ENCODE peak calls at places on chromosomes 6 and 20, in eight cellular contexts. B is mesendoderm, C is GM23248, X is endothelial cell of umbilical vein, Y is neuronal stem cell, F is mammary epithelial cell, I is H1, P is IMR-90. L is an unnamed sample.

GRCh38 chr6:15763827-15764226 is 101.0 kb upstream of the DTNBP1 start:
- DNase-seq in B (no peak), C (peak; percentile 65), X (peak; percentile 34), Y (no peak), F (no peak), I (no peak), P (peak; percentile 22), L (peak; percentile 60)

GRCh38 chr6:34743625-34744293 is 13.5 kb upstream of the SNRPC start:
- DNase-seq in B (no peak), C (no peak), X (no peak), Y (no peak), F (peak; percentile 57), I (no peak), P (no peak), L (no peak)

GRCh38 chr6:15495375-15495901 is 167.4 kb downstream of the DTNBP1 start:
- DNase-seq in B (no peak), C (peak; percentile 43), X (no peak), Y (no peak), F (no peak), I (no peak), P (no peak), L (peak; percentile 32)

GRCh38 chr20:16801919-16802651 is 53.9 kb downstream of the OTOR start:
- DNase-seq in B (peak; percentile 72), C (peak; percentile 60), X (peak; percentile 61), Y (peak; percentile 66), F (peak; percentile 9), I (peak; percentile 49), P (peak; percentile 53), L (peak; percentile 83)

GRCh38 chr6:166779381-166779780 is 152.3 kb upstream of the RPS6KA2 start:
- DNase-seq in B (no peak), C (no peak), X (no peak), Y (no peak), F (no peak), I (no peak), P (no peak), L (no peak)

GRCh38 chr20:16528078-16528477 is 45.2 kb downstream of the KIF16B start:
- DNase-seq in B (peak; percentile 50), C (peak; percentile 83), X (no peak), Y (no peak), F (peak; percentile 92), I (no peak), P (peak; percentile 96), L (peak; percentile 56)

GRCh38 chr20:57707849-57708693 is 1.7 kb downstream of the PMEPA1 start:
- DNase-seq in B (no peak), C (peak; percentile 51), X (peak; percentile 23), Y (no peak), F (no peak), I (no peak), P (no peak), L (peak; percentile 38)

GRCh38 chr6:96926425-96926824 is 1.9 kb downstream of the KLHL32 start:
- DNase-seq in B (no peak), C (no peak), X (no peak), Y (no peak), F (no peak), I (no peak), P (no peak), L (no peak)

GRCh38 chr20:10179574-10180298 is 38.9 kb upstream of the SNAP25 start:
- DNase-seq in B (peak; percentile 47), C (peak; percentile 6), X (peak; percentile 5), Y (peak; percentile 11), F (no peak), I (no peak), P (peak; percentile 26), L (no peak)

GRCh38 chr6:75437451-75438185 is 56.0 kb downstream of the FILIP1 start:
- DNase-seq in B (peak; percentile 42), C (peak; percentile 88), X (no peak), Y (no peak), F (peak; percentile 62), I (no peak), P (peak; percentile 80), L (peak; percentile 36)

GRCh38 chr20:63819224-63819917 is 11.7 kb downstream of the ZBTB46 start:
- DNase-seq in B (peak; percentile 28), C (peak; percentile 69), X (peak; percentile 26), Y (no peak), F (no peak), I (no peak), P (peak; percentile 45), L (no peak)
- H3K9ac ChIP-seq in B (no peak overlapping the region), C (peak overlapping the region; percentile 63), X (no peak overlapping the region), Y (no peak overlapping the region), F (no peak overlapping the region), I (no peak overlapping the region), P (no peak overlapping the region), L (peak overlapping the region; percentile 32)

GRCh38 chr20:50067461-50067860 is 45.5 kb downstream of the UBE2V1 start:
- DNase-seq in B (no peak), C (no peak), X (no peak), Y (no peak), F (no peak), I (no peak), P (no peak), L (no peak)

GRCh38 chr20:50066161-50066834 is 46.7 kb downstream of the UBE2V1 start:
- DNase-seq in B (no peak), C (no peak), X (no peak), Y (no peak), F (no peak), I (no peak), P (no peak), L (no peak)

GRCh38 chr20:50070361-50070760 is 42.6 kb downstream of the UBE2V1 start:
- DNase-seq in B (peak; percentile 53), C (no peak), X (no peak), Y (no peak), F (no peak), I (no peak), P (no peak), L (no peak)

GRCh38 chr20:50067018-50067417 is 45.9 kb downstream of the UBE2V1 start:
- DNase-seq in B (no peak), C (no peak), X (no peak), Y (no peak), F (no peak), I (no peak), P (no peak), L (no peak)

DNA sequence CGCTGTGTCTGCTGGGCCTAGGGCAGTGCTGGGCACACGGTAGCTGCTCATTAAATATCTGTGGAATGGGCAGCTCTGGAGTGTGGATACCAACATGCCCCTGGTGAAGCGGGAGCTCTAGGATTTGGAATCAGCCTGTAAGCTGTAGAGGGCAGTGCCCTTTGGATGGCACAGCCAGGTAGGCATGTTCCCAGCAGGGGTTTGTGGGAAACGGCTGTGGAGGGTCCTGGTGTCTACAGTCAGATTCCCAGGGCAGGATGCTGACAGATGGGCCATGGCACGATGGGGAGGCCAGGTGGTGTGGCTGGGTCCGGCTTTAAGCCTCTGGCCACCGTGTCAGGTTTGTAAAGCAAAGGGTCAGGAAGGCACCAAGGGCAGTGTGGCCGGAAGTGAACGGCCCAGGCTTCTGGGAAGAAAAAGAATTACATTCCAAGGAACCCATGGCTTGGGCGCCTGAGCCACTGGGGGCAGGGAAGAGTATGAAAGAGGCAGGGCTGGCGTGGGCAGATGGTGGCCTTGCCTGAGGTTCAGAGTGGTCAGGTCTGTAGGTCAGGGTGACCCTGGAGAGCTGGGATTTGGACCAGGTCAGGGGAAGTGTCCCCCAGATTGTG is 44.8 kb downstream of the UBE2V1 start:
- DNase-seq in B (no peak), C (no peak), X (no peak), Y (no peak), F (no peak), I (no peak), P (no peak), L (no peak)
- H3K9ac ChIP-seq in B (no peak overlapping the region), C (no peak overlapping the region), X (no peak overlapping the region), Y (no peak overlapping the region), F (no peak overlapping the region), I (no peak overlapping the region), P (no peak overlapping the region), L (no peak overlapping the region)

GRCh38 chr6:6007311-6008113 is 787 bp upstream of the NRN1 start:
- DNase-seq in B (peak; percentile 78), C (peak; percentile 72), X (peak; percentile 50), Y (no peak), F (peak; percentile 34), I (no peak), P (no peak), L (no peak)
- H3K9ac ChIP-seq in B (no peak overlapping the region), C (peak overlapping the region; percentile 94), X (peak overlapping the region; percentile 48), Y (peak overlapping the region; percentile 73), F (no peak overlapping the region), I (no peak overlapping the region), P (no peak overlapping the region), L (peak overlapping the region; percentile 91)

DNA sequence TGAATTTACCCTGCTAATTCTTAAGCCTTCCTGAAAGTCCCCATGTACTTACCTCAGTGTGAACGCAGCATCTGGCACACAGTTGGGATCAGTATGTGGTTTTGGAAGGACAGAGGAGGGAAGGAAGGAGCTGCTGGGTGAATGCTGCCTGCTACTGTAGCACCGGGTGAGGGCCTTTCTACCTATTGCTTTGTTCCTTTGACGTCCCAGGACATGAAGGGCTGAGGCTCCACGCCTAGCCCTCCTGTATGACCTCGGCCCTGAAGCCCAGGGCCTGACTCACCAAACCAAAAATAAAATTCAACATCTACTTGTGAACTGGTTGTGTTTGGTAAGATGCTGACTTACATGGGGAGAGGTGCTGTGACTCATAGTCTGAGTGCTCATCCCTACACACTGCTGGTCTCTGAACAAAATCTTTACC is 51.1 kb downstream of the ARID1B start:
- DNase-seq in B (peak; percentile 91), C (peak; percentile 94), X (no peak), Y (no peak), F (peak; percentile 93), I (no peak), P (peak; percentile 91), L (peak; percentile 74)
- H3K9ac ChIP-seq in B (peak overlapping the region; percentile 25), C (peak overlapping the region; percentile 73), X (no peak overlapping the region), Y (no peak overlapping the region), F (peak overlapping the region; percentile 8), I (no peak overlapping the region), P (no peak overlapping the region), L (peak overlapping the region; percentile 50)

GRCh38 chr20:11544029-11544678 is 373.5 kb upstream of the BTBD3 start:
- DNase-seq in B (peak; percentile 79), C (peak; percentile 67), X (peak; percentile 74), Y (peak; percentile 78), F (peak; percentile 79), I (no peak), P (peak; percentile 75), L (peak; percentile 89)
- H3K9ac ChIP-seq in B (no peak overlapping the region), C (no peak overlapping the region), X (no peak overlapping the region), Y (no peak overlapping the region), F (peak overlapping the region; percentile 69), I (no peak overlapping the region), P (no peak overlapping the region), L (no peak overlapping the region)

GRCh38 chr6:80530096-80530495 is 423.6 kb downstream of the BCKDHB start:
- DNase-seq in B (no peak), C (no peak), X (no peak), Y (no peak), F (no peak), I (no peak), P (no peak), L (no peak)
- H3K9ac ChIP-seq in B (no peak overlapping the region), C (no peak overlapping the region), X (no peak overlapping the region), Y (no peak overlapping the region), F (no peak overlapping the region), I (no peak overlapping the region), P (no peak overlapping the region), L (no peak overlapping the region)

DNA sequence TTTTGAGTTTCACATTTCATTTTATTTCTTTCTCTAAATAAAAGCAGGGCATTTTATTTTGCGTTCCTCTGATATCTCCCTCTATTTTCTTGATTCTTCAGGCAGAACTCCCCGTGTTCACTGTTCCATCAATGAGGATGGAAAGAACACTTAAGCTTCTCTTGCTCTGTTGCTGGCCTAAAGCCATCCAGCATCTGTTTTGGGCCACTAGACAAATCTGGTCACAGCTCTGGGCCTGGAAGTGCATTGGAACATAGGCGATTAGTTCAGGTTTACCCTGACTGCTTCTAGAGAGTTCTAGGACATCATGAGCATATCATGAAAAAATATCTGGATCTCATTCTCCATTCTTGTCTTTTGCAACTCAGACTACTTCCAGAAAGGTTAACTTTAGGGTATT is 611.2 kb downstream of the UTRN start:
- DNase-seq in B (no peak), C (no peak), X (no peak), Y (no peak), F (no peak), I (no peak), P (no peak), L (peak; percentile 66)
- H3K9ac ChIP-seq in B (no peak overlapping the region), C (no peak overlapping the region), X (no peak overlapping the region), Y (no peak overlapping the region), F (no peak overlapping the region), I (no peak overlapping the region), P (no peak overlapping the region), L (peak overlapping the region; percentile 78)